ENCODE peak calls at places on chromosomes 3 and 15, in nine cellular contexts. C is thoracic aorta; H is BE2C; S is ovary; K is CD4-positive, alpha-beta memory T cell; I is heart left ventricle; W is fibroblast of lung; N is mesendoderm; F is CD8-positive, alpha-beta T cell. G is an unnamed sample.

GRCh38 chr15:38878946-38879345 is 314.3 kb upstream of the RASGRP1 start:
- DNase-seq in H (peak; percentile 84), F (no peak), I (no peak), C (no peak), W (no peak), S (no peak), K (no peak), N (no peak), G (no peak)

GRCh38 chr15:78316211-78317077 is 17.0 kb upstream of the SKIC8 start:
- DNase-seq in N (peak; percentile 35), W (no peak), I (no peak), F (no peak), H (no peak), S (no peak), K (no peak), C (no peak), G (no peak)

GRCh38 chr15:62135532-62136134 is 29.5 kb downstream of the C2CD4B start:
- DNase-seq in F (no peak), N (no peak), K (no peak), C (peak; percentile 25), H (no peak), S (no peak), I (no peak), W (peak; percentile 80), G (no peak)

GRCh38 chr15:91857772-91858171 is 4.3 kb downstream of the SLCO3A1 start:
- DNase-seq in K (peak; percentile 84), I (no peak), S (no peak), N (no peak), C (no peak), W (no peak), H (no peak), F (peak; percentile 40), G (peak; percentile 79)

GRCh38 chr3:134885877-134886621 is 91.0 kb downstream of the EPHB1 start:
- DNase-seq in W (peak; percentile 36), F (no peak), I (no peak), S (no peak), K (no peak), H (no peak), C (no peak), N (peak; percentile 56), G (no peak)

GRCh38 chr3:78077842-78078241 is 1037.9 kb downstream of the ROBO2 start:
- DNase-seq in F (no peak), K (no peak), N (no peak), C (no peak), I (no peak), W (no peak), S (no peak), H (no peak), G (no peak)

GRCh38 chr3:58167431-58168351 is 43.1 kb downstream of the DNASE1L3 start:
- DNase-seq in H (peak; percentile 54), W (peak; percentile 41), F (peak; percentile 60), C (no peak), I (peak; percentile 78), K (peak; percentile 42), N (peak; percentile 76), S (peak; percentile 80), G (peak; percentile 41)

GRCh38 chr3:185342458-185343169 is 20.3 kb upstream of the MAP3K13 start:
- DNase-seq in I (no peak), K (no peak), F (no peak), S (no peak), H (no peak), N (no peak), C (no peak), W (no peak), G (no peak)

GRCh38 chr3:39990532-39990931 is 181.1 kb downstream of the MYRIP start:
- DNase-seq in W (peak; percentile 17), I (no peak), S (no peak), F (no peak), C (no peak), N (peak; percentile 80), H (peak; percentile 47), K (no peak), G (no peak)

GRCh38 chr3:141828487-141829284 is 47.8 kb upstream of the ATP1B3 start:
- DNase-seq in H (peak; percentile 26), S (no peak), C (no peak), W (no peak), F (no peak), K (no peak), N (no peak), I (no peak), G (no peak)

GRCh38 chr3:144549161-144549560 is 577.5 kb downstream of the DIPK2A start:
- DNase-seq in I (no peak), W (no peak), N (peak; percentile 54), S (no peak), H (no peak), C (no peak), F (no peak), K (no peak), G (no peak)

GRCh38 chr15:58026051-58026450 is 39.5 kb downstream of the ALDH1A2 start:
- DNase-seq in C (no peak), S (no peak), W (no peak), F (no peak), N (no peak), H (no peak), I (no peak), K (no peak), G (no peak)
- H3K4me1 ChIP-seq in C (no peaks in the 10 kb centered on the region), S (no peaks in the 10 kb centered on the region), W (no peaks in the 10 kb centered on the region), F (no peaks in the 10 kb centered on the region), N (no peaks in the 10 kb centered on the region), H (no peaks in the 10 kb centered on the region), I (no peaks in the 10 kb centered on the region), K (no peaks in the 10 kb centered on the region), G (no peaks in the 10 kb centered on the region)

DNA sequence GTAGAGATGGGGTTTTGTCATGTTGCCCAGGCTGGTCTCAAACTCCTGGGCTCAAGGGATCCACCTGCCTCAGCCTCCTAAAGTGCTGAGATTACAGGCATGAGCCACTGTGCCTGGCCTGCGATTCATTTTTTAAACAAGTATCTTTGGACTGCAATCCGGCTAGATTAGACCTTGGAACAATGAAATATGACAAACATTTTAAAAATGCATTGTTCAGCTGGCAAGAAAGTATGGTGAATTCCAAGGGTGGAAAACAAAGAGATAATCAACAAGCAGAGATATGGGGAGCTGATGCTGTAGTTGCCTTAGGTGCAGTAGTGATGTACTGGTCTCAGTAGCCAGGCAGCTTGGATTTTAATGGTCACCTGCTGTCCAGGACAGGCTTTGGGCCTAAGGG is 95.8 kb upstream of the GOLGA8J start:
- DNase-seq in S (no peak), W (peak; percentile 20), C (no peak), F (no peak), K (no peak), H (no peak), I (no peak), N (no peak), G (no peak)
- H3K36me3 ChIP-seq in S (no peaks in the 10 kb centered on the region), W (no peaks in the 10 kb centered on the region), C (no peaks in the 10 kb centered on the region), F (no peaks in the 10 kb centered on the region), K (no peaks in the 10 kb centered on the region), H (no peaks in the 10 kb centered on the region), I (no peaks in the 10 kb centered on the region), N (no peaks in the 10 kb centered on the region), G (no peaks in the 10 kb centered on the region)

DNA sequence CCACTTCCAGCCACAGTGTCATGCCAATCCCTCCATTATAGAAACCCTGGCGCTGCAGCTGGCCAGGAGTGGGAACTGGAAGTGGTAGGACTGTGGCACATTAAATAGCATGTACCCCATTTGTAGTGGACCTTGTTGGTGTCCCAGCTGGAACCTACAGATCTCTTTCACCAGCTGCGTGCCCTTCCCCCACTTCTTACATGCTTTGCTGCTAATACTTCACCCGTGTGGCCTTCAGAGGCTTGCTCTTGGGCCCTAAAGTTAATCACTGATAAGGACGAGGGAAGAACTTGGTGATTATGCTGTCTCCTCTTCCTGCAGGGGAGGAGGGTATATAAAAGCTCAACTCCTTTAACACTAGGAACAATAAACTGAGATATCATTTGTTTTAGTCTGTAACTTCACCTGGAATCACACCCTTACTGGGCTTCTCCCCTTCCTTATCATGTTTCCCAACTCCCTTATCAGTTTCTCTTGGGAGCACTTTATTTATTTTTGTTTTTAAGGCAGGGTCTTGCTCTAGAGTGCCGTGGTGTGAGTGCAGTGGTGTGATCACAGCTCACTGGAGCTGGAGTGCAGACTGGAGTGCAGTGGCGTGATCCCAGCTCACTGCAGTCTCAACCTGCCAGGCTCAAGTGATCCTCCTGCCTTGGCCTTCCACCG is 43.2 kb upstream of the PIK3R4 start:
- DNase-seq in S (no peak), F (no peak), N (peak; percentile 85), H (no peak), I (no peak), W (no peak), K (no peak), C (no peak), G (no peak)
- H3K27me3 ChIP-seq in S (no peaks in the 10 kb centered on the region), F (no peaks in the 10 kb centered on the region), N (no peaks in the 10 kb centered on the region), H (no peaks in the 10 kb centered on the region), I (no peaks in the 10 kb centered on the region), W (no peaks in the 10 kb centered on the region), K (no peaks in the 10 kb centered on the region), C (no peaks in the 10 kb centered on the region), G (no peaks in the 10 kb centered on the region)

DNA sequence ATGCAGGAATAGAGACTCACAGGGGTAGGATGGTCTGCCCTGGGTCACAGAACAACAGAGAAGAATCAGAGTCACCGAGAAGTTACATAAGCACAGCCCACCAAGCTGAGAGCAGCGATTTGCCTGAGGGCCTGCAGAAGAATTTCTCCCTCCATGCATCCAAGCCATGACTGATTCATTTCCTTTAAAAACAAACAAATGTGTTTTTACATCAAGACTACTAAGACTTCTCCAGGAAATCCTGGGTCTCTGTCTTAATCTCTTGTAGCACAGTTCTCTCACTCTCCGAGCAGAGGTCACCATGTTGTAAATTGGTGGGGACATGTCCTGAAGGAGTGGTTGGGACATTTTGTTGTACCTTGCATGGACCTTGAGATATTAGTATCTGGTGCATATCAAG is 159.8 kb downstream of the THSD4 start:
- DNase-seq in N (peak; percentile 41), S (no peak), C (no peak), F (no peak), W (peak; percentile 83), H (no peak), I (no peak), K (no peak), G (no peak)
- H3K4me1 ChIP-seq in N (no peaks in the 10 kb centered on the region), S (peaks cover 2% of the 10 kb centered on the region), C (peaks cover 53% of the 10 kb centered on the region), F (no peaks in the 10 kb centered on the region), W (peaks cover 19% of the 10 kb centered on the region), H (peaks cover 3% of the 10 kb centered on the region), I (peaks cover 6% of the 10 kb centered on the region), K (no peaks in the 10 kb centered on the region), G (no peaks in the 10 kb centered on the region)

GRCh38 chr3:123150449-123150954 is 51.2 kb upstream of the SEC22A start:
- DNase-seq in S (no peak), K (no peak), I (no peak), C (no peak), F (no peak), N (peak; percentile 63), H (no peak), W (no peak), G (no peak)
- H3K36me3 ChIP-seq in S (no peaks in the 10 kb centered on the region), K (no peaks in the 10 kb centered on the region), I (peaks cover 3% of the 10 kb centered on the region), C (peaks cover 42% of the 10 kb centered on the region), F (peaks cover 7% of the 10 kb centered on the region), N (peaks cover 27% of the 10 kb centered on the region), H (peaks cover 63% of the 10 kb centered on the region), W (peaks cover 21% of the 10 kb centered on the region), G (no peaks in the 10 kb centered on the region)

G was measured in naive thymus-derived CD4-positive, alpha-beta T cell.